ENCODE peak calls at places on chromosomes 4 and X, in five cellular contexts. R, F, T, Q and G are unnamed samples.

GRCh38 chrX:127276326-127276725 is 456.8 kb downstream of the PRR32 start:
- DNase-seq in R (no peak), F (no peak), T (no peak), Q (no peak), G (no peak)

GRCh38 chr4:158914178-158914577 is 145.4 kb downstream of the FNIP2 start:
- DNase-seq in R (no peak), F (no peak), T (no peak), Q (no peak), G (no peak)

GRCh38 chr4:156803056-156803455 is 168.5 kb downstream of the PDGFC start:
- DNase-seq in R (no peak), F (no peak), T (no peak), Q (no peak), G (no peak)

GRCh38 chr4:126004936-126005335 is 690.2 kb downstream of the FAT4 start:
- DNase-seq in R (no peak), F (no peak), T (no peak), Q (no peak), G (no peak)

GRCh38 chr4:150212927-150213326 is 134.7 kb downstream of the DCLK2 start:
- DNase-seq in R (no peak), F (no peak), T (no peak), Q (no peak), G (no peak)

GRCh38 chr4:165106518-165106917 is 6.1 kb downstream of the TMEM192 start:
- DNase-seq in R (no peak), F (no peak), T (no peak), Q (no peak), G (no peak)

GRCh38 chr4:170009291-170009690 is 16.9 kb downstream of the MFAP3L start:
- DNase-seq in R (no peak), F (no peak), T (no peak), Q (no peak), G (no peak)

GRCh38 chrX:1031521-1032430 is 180.7 kb downstream of the CRLF2 start:
- DNase-seq in R (no peak), F (peak), T (no peak), Q (no peak), G (no peak)

GRCh38 chr4:68963389-68963788 is 11.8 kb upstream of the UGT2A3 start:
- DNase-seq in R (no peak), F (no peak), T (no peak), Q (no peak), G (no peak)

GRCh38 chrX:41441934-41442823 is 5.0 kb upstream of the NYX start:
- DNase-seq in R (peak), F (peak), T (peak), Q (peak), G (peak)

GRCh38 chr4:24768604-24769003 is 26.8 kb upstream of the SOD3 start:
- DNase-seq in R (no peak), F (no peak), T (no peak), Q (peak), G (no peak)

GRCh38 chr4:113383111-113383785 is 333.8 kb downstream of the ANK2 start:
- DNase-seq in R (no peak), F (no peak), T (no peak), Q (no peak), G (no peak)

GRCh38 chr4:69748176-69748575 is 12.2 kb downstream of the SULT1B1 start:
- DNase-seq in R (no peak), F (no peak), T (no peak), Q (no peak), G (no peak)

GRCh38 chr4:152937535-152938236 is 1.6 kb downstream of the FHDC1 start:
- DNase-seq in R (peak), F (peak), T (peak), Q (peak), G (peak)

GRCh38 chr4:7964890-7965662 is 25.4 kb upstream of the AFAP1 start:
- DNase-seq in R (no peak), F (peak), T (peak), Q (no peak), G (no peak)

GRCh38 chr4:94390804-94391410 is 48.3 kb upstream of the HPGDS start:
- DNase-seq in R (peak), F (no peak), T (peak), Q (peak), G (no peak)

GRCh38 chr4:1857931-1858330 is 2.0 kb upstream of the LETM1 start:
- DNase-seq in R (no peak), F (no peak), T (no peak), Q (no peak), G (no peak)

GRCh38 chrX:1246816-1247215 is 21.8 kb upstream of the CSF2RA start:
- DNase-seq in R (peak), F (peak), T (no peak), Q (peak), G (no peak)

GRCh38 chr4:119172223-119172622 is 36.6 kb downstream of the MYOZ2 start:
- DNase-seq in R (no peak), F (no peak), T (no peak), Q (no peak), G (no peak)

GRCh38 chrX:56789518-56790070 is 60.6 kb downstream of the NBDY start:
- DNase-seq in R (no peak), F (no peak), T (no peak), Q (no peak), G (no peak)

GRCh38 chr4:1705732-1706131 is 6.4 kb downstream of the SLBP start:
- DNase-seq in R (no peak), F (no peak), T (no peak), Q (no peak), G (no peak)

GRCh38 chr4:178955614-178956013 is 1513.4 kb upstream of the AGA start:
- DNase-seq in R (no peak), F (no peak), T (no peak), Q (no peak), G (no peak)
- TF ChIP-seq POLR2AphosphoS5 in R (no peak), F (no peak), T (no peak), Q (no peak), G (no peak)

GRCh38 chr4:108636246-108636645 is 14.2 kb upstream of the OSTC start:
- DNase-seq in R (no peak), F (no peak), T (no peak), Q (no peak), G (no peak)
- TF ChIP-seq POLR2AphosphoS5 in R (no peak), F (no peak), T (no peak), Q (no peak), G (no peak)

GRCh38 chr4:132910226-132910748 is 238.8 kb upstream of the PCDH10 start:
- DNase-seq in R (no peak), F (no peak), T (no peak), Q (no peak), G (no peak)
- TF ChIP-seq POLR2AphosphoS5 in R (no peak), F (no peak), T (no peak), Q (no peak), G (no peak)

GRCh38 chrX:151983186-151983585 is 8.7 kb upstream of the GABRE start:
- DNase-seq in R (no peak), F (no peak), T (no peak), Q (no peak), G (no peak)

GRCh38 chrX:151985955-151986354 is 11.5 kb upstream of the GABRE start:
- DNase-seq in R (no peak), F (no peak), T (no peak), Q (no peak), G (no peak)

GRCh38 chrX:151985531-151985930 is 11.1 kb upstream of the GABRE start:
- DNase-seq in R (no peak), F (no peak), T (no peak), Q (no peak), G (no peak)

GRCh38 chrX:151984891-151985290 is 10.4 kb upstream of the GABRE start:
- DNase-seq in R (no peak), F (no peak), T (no peak), Q (no peak), G (peak)

DNA sequence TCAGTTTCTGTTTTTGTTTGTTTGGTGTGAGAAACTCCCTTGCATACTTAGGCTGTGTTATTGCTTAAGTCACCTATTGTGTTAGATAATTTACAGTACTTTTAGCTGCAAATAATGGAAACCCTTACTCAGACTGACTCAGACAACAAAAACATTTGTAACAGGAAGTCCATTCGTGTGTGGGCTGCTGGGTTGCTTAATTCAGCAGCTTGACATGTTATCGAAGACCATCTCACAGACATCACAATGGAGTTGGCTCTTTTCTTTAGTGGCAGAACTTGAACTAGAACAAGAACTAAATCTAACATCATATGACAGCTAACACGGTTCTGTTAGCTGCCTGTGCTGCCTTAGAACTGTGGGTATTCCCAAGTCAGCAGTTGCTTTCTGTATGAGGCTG is 9.9 kb upstream of the GABRE start:
- DNase-seq in R (no peak), F (no peak), T (no peak), Q (no peak), G (peak)
- TF ChIP-seq POLR2AphosphoS5 in R (no peak), F (no peak), T (no peak), Q (no peak), G (no peak)

GRCh38 chrX:129678881-129679195 is 24.1 kb upstream of the APLN start:
- DNase-seq in R (no peak), F (no peak), T (no peak), Q (no peak), G (no peak)

GRCh38 chrX:129682979-129683378 is 28.2 kb upstream of the APLN start:
- DNase-seq in R (no peak), F (no peak), T (no peak), Q (no peak), G (no peak)

GRCh38 chrX:129679856-129680255 is 25.1 kb upstream of the APLN start:
- DNase-seq in R (no peak), F (no peak), T (peak), Q (no peak), G (no peak)

GRCh38 chrX:129678176-129678880 is 23.6 kb upstream of the APLN start:
- DNase-seq in R (no peak), F (peak), T (no peak), Q (no peak), G (peak)
- TF ChIP-seq POLR2AphosphoS5 in R (no peak), F (no peak), T (no peak), Q (no peak), G (no peak)

GRCh38 chr4:154435895-154436294 is 55.7 kb downstream of the DCHS2 start:
- DNase-seq in R (no peak), F (no peak), T (no peak), Q (no peak), G (no peak)

GRCh38 chr4:154441982-154442381 is 49.6 kb downstream of the DCHS2 start:
- DNase-seq in R (peak), F (no peak), T (no peak), Q (no peak), G (no peak)

GRCh38 chr4:154433543-154433942 is 58.1 kb downstream of the DCHS2 start:
- DNase-seq in R (no peak), F (no peak), T (no peak), Q (no peak), G (no peak)

GRCh38 chr4:154441124-154441523 is 50.5 kb downstream of the DCHS2 start:
- DNase-seq in R (no peak), F (no peak), T (no peak), Q (no peak), G (no peak)

DNA sequence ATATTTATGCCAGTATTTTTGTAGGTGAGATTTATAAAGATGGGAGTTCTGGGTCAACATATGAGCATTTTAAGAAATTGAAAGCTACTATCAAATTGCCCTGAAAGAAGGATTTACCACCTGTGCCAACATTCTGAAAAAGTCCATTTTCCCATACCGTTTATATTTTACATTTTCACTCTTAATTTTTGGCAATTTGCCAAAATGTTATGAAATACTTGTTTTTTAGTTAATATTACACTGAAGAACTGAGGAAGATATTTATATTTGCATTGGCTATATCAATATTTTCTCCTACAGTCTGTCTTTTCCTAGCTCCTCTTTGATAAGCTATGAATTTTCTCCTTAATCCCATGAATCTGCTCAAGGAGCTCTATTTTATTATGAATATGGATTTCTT is 52.4 kb downstream of the DCHS2 start:
- DNase-seq in R (no peak), F (no peak), T (no peak), Q (no peak), G (no peak)
- TF ChIP-seq POLR2AphosphoS5 in R (no peak), F (no peak), T (no peak), Q (no peak), G (no peak)